ENCODE peak calls at places on chromosome 17, in five cellular contexts. A is CD4-positive, alpha-beta memory T cell; P is psoas muscle; I is naive thymus-derived CD4-positive, alpha-beta T cell; N is heart right ventricle. O is an unnamed sample. For H3K4me1, the result is how much of the 10 kb centered on the place peaks cover.

GRCh38 chr17:19645608-19646250 is 2.8 kb upstream of the ALDH3A2 start:
- DNase-seq in A (peak), P (peak), I (peak), N (peak), O (no peak)

GRCh38 chr17:2697611-2698162 is 13.9 kb downstream of the CLUH start:
- DNase-seq in A (no peak), P (no peak), I (no peak), N (no peak), O (no peak)

GRCh38 chr17:55717898-55718735 is 4.5 kb downstream of the TMEM100 start:
- DNase-seq in A (peak), P (peak), I (peak), N (peak), O (no peak)

GRCh38 chr17:44557653-44558285 is 485 bp downstream of the FZD2 start:
- DNase-seq in A (peak), P (peak), I (peak), N (peak), O (no peak)

GRCh38 chr17:27879987-27880608 is 13.1 kb downstream of the LYRM9 start:
- DNase-seq in A (peak), P (peak), I (peak), N (peak), O (no peak)

GRCh38 chr17:81106716-81107115 is 58.6 kb upstream of the PVALEF start:
- DNase-seq in A (no peak), P (no peak), I (no peak), N (no peak), O (no peak)

GRCh38 chr17:63841350-63842172 is 924 bp downstream of the SMARCD2 start:
- DNase-seq in A (no peak), P (peak), I (no peak), N (peak), O (no peak)

GRCh38 chr17:66953661-66954060 is 10.8 kb upstream of the CACNG4 start:
- DNase-seq in A (no peak), P (no peak), I (no peak), N (no peak), O (no peak)

GRCh38 chr17:35890774-35891155 is 10.6 kb upstream of the CCL5 start:
- DNase-seq in A (peak), P (no peak), I (no peak), N (no peak), O (no peak)

GRCh38 chr17:17258011-17258410 is 21.0 kb upstream of the FLCN start:
- DNase-seq in A (no peak), P (no peak), I (no peak), N (no peak), O (no peak)

GRCh38 chr17:72104164-72104862 is 16.5 kb upstream of the SOX9 start:
- DNase-seq in A (no peak), P (peak), I (no peak), N (no peak), O (no peak)

GRCh38 chr17:5126719-5127488 is 11.1 kb downstream of the USP6 start:
- DNase-seq in A (no peak), P (no peak), I (no peak), N (no peak), O (no peak)

GRCh38 chr17:18877104-18877503 is 19.2 kb downstream of the PRPSAP2 start:
- DNase-seq in A (no peak), P (no peak), I (no peak), N (no peak), O (no peak)

GRCh38 chr17:82080048-82080788 is 14.6 kb upstream of the DUS1L start:
- DNase-seq in A (no peak), P (no peak), I (no peak), N (no peak), O (no peak)

GRCh38 chr17:62172492-62173291 is 107.6 kb upstream of the MED13 start:
- DNase-seq in A (no peak), P (no peak), I (no peak), N (no peak), O (no peak)

GRCh38 chr17:41944943-41945342 is 14.5 kb downstream of the ODAD4 start:
- DNase-seq in A (no peak), P (no peak), I (no peak), N (no peak), O (no peak)

GRCh38 chr17:7216242-7217112 is 3.2 kb downstream of the DLG4 start:
- DNase-seq in A (no peak), P (peak), I (no peak), N (no peak), O (no peak)
- H3K4me1 ChIP-seq in A (half or more), P (under half), I (under half), N (half or more), O (under half)

DNA sequence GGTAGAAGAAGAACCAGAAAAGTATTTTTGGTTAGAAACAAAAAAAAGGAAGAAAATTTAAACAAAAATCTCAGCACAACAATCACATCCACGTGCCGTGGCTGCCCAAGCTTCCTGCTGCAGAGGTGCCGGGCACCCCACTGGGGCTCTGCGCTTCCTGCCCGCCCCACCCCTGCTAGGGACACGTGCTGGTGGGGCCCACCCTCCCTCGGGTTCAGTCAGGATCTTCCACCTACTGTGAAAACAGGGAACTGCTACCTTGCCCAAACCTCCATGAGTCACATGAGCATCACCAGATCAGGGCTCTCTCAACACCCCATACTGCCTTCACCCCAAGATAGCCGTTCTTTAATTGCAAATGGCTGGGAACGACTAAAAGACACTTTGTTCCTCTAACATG is 24.4 kb upstream of the CYTH1 start:
- DNase-seq in A (peak), P (no peak), I (peak), N (no peak), O (no peak)
- H3K4me1 ChIP-seq in A (under half), P (under half), I (under half), N (under half), O (under half)

GRCh38 chr17:34869636-34870035 is 91.6 kb downstream of the CCT6B start:
- DNase-seq in A (no peak), P (no peak), I (no peak), N (no peak), O (no peak)

GRCh38 chr17:34872640-34873039 is 88.6 kb downstream of the CCT6B start:
- DNase-seq in A (no peak), P (no peak), I (no peak), N (no peak), O (no peak)

DNA sequence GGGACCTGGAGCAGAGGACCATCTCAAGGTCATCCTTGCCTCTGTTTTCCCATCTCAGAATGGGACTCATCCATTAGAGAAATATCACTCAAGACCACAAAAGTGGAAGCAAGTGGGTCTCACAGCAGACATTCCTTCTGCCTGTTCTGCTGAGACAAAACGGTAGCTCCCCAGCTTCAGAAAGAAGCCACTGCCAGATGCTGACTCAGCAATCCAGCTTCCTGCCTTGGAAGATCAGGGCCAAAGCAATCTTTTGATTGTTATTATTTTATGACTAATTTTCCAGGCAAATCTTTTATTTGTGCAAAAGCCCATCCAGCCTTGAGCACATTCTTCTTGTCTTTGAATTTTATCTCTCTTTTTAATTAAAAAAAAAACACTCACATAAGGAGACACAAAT is 86.8 kb downstream of the CCT6B start:
- DNase-seq in A (no peak), P (no peak), I (no peak), N (no peak), O (no peak)
- H3K4me1 ChIP-seq in A (under half), P (under half), I (under half), N (under half), O (under half)

DNA sequence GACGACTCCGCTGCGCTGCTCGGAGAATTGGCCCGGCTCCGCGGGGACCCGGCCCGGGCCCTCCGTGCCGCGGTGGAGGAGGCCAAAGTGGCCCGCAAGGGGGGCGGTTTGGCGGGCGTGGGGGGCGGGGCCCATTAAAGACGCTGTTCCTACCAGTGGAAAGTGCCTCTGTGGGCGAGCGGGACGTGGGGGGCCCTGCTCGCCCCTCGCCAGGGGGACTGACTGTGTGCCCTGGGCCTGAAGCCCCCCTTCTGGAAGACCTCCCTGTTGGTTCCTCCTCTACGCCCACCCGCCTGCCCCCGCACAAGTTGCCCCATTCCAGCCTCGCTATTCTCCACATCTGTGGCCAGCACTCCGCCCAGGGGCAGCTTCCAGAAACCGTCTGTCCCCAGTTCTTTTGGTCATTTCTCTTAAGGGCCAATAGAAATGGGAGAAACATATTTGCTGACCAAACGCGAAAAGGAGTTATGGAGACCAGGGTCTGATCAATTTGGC is 1.9 kb upstream of the FGF11 start:
- DNase-seq in A (no peak), P (no peak), I (peak), N (no peak), O (no peak)
- H3K4me1 ChIP-seq in A (under half), P (under half), I (under half), N (half or more), O (under half)